ENCODE peak calls at places on chromosomes 3 and 15, in six cellular contexts. I, P, R, F, N and U are unnamed samples.

GRCh38 chr3:45968706-45969105 is 25.4 kb downstream of the CXCR6 start:
- DNase-seq in I (no peak), P (no peak), R (no peak), F (no peak), N (no peak), U (no peak)

GRCh38 chr3:156675744-156676466 is 1.5 kb downstream of the TIPARP start:
- DNase-seq in I (peak; percentile 82), P (peak; percentile 40), R (no peak), F (peak; percentile 31), N (peak; percentile 89), U (no peak)

GRCh38 chr3:34387831-34388564 is 589.6 kb downstream of the PDCD6IP start:
- DNase-seq in I (no peak), P (no peak), R (no peak), F (no peak), N (no peak), U (no peak)

GRCh38 chr3:30440880-30441279 is 165.5 kb upstream of the TGFBR2 start:
- DNase-seq in I (no peak), P (peak; percentile 20), R (no peak), F (no peak), N (no peak), U (no peak)

GRCh38 chr15:85800460-85801123 is 5.9 kb upstream of the KLHL25 start:
- DNase-seq in I (no peak), P (peak; percentile 14), R (no peak), F (no peak), N (no peak), U (no peak)

GRCh38 chr3:150385296-150386242 is 22.5 kb upstream of the TSC22D2 start:
- DNase-seq in I (no peak), P (no peak), R (no peak), F (peak; percentile 21), N (no peak), U (no peak)

GRCh38 chr15:65042776-65043322 is 2.3 kb upstream of the SLC51B start:
- DNase-seq in I (no peak), P (no peak), R (no peak), F (no peak), N (no peak), U (no peak)

GRCh38 chr3:121992601-121993560 is 29.2 kb downstream of the ILDR1 start:
- DNase-seq in I (no peak), P (no peak), R (peak; percentile 75), F (peak; percentile 68), N (no peak), U (no peak)

GRCh38 chr3:185815391-185816282 is 9.2 kb downstream of the IGF2BP2 start:
- DNase-seq in I (no peak), P (no peak), R (no peak), F (no peak), N (no peak), U (no peak)

GRCh38 chr3:183224180-183224579 is 28.9 kb upstream of the B3GNT5 start:
- DNase-seq in I (no peak), P (no peak), R (no peak), F (no peak), N (no peak), U (no peak)

GRCh38 chr3:38002940-38003339 is 12.4 kb downstream of the VILL start:
- DNase-seq in I (no peak), P (no peak), R (peak; percentile 70), F (no peak), N (no peak), U (no peak)

GRCh38 chr3:38497026-38497425 is 886 bp downstream of the EXOG start:
- DNase-seq in I (no peak), P (no peak), R (no peak), F (no peak), N (peak; percentile 31), U (no peak)

GRCh38 chr15:92882697-92883642 is 17.2 kb upstream of the CHD2 start:
- DNase-seq in I (no peak), P (no peak), R (no peak), F (peak; percentile 40), N (no peak), U (no peak)

GRCh38 chr3:60086811-60087210 is 1037.0 kb upstream of the CFAP20DC start:
- DNase-seq in I (no peak), P (no peak), R (no peak), F (peak; percentile 19), N (peak; percentile 1), U (no peak)

GRCh38 chr3:29759443-29760033 is 478.7 kb downstream of the RBMS3 start:
- DNase-seq in I (no peak), P (no peak), R (no peak), F (no peak), N (peak; percentile 78), U (no peak)

GRCh38 chr3:197508051-197508451 is 47.7 kb downstream of the BDH1 start:
- DNase-seq in I (no peak), P (no peak), R (no peak), F (peak; percentile 25), N (no peak), U (no peak)

GRCh38 chr3:112456147-112456546 is 43.1 kb downstream of the BTLA start:
- DNase-seq in I (no peak), P (no peak), R (no peak), F (no peak), N (no peak), U (no peak)

GRCh38 chr3:36591959-36592358 is 172.4 kb downstream of the DCLK3 start:
- DNase-seq in I (no peak), P (no peak), R (no peak), F (no peak), N (no peak), U (no peak)
- TF ChIP-seq CTCF in I (no peak), P (no peak), R (peak; percentile 67), F (no peak), N (peak; percentile 18), U (no peak)

GRCh38 chr3:123907720-123908119 is 23.6 kb upstream of the MYLK start:
- DNase-seq in I (no peak), P (no peak), R (no peak), F (no peak), N (no peak), U (no peak)
- TF ChIP-seq CTCF in I (no peak), P (no peak), R (peak; percentile 37), F (no peak), N (peak; percentile 29), U (no peak)

DNA sequence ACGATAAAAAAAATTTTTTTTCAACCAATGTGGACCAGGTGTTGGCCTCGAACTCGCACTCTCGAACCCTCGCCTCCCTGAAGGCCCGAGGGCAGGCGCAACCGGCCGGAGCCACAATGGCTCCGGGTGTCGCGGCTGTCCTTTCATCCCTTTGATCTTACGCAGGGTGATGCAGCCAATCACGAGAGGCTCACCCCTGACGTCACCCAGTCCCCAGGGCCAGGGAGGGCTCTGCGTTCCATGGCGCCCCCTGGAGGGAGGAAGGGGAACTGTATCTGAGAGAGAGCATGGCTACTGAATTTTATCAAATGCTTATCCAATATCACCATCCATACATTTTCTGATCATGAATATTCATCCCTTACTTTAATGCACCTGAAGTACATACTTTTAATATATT is 15.4 kb upstream of the GMNC start:
- DNase-seq in I (no peak), P (no peak), R (no peak), F (no peak), N (no peak), U (no peak)
- TF ChIP-seq CTCF in I (no peak), P (no peak), R (peak; percentile 60), F (peak; percentile 44), N (peak; percentile 59), U (peak; percentile 38)

GRCh38 chr3:172982731-172983364 is 158.2 kb downstream of the SPATA16 start:
- DNase-seq in I (no peak), P (no peak), R (no peak), F (no peak), N (peak; percentile 54), U (no peak)
- TF ChIP-seq CTCF in I (no peak), P (no peak), R (peak; percentile 59), F (peak; percentile 23), N (peak; percentile 53), U (peak; percentile 23)

GRCh38 chr3:20190991-20191390 is 5.0 kb upstream of the SGO1 start:
- DNase-seq in I (no peak), P (no peak), R (no peak), F (no peak), N (no peak), U (no peak)
- TF ChIP-seq CTCF in I (no peak), P (no peak), R (no peak), F (no peak), N (no peak), U (no peak)

GRCh38 chr15:69161878-69162213 is 1.4 kb downstream of the GLCE start:
- DNase-seq in I (no peak), P (no peak), R (no peak), F (peak; percentile 11), N (no peak), U (no peak)

GRCh38 chr15:69163124-69163669 is 2.8 kb downstream of the GLCE start:
- DNase-seq in I (no peak), P (no peak), R (no peak), F (no peak), N (no peak), U (no peak)

GRCh38 chr15:69159805-69160140 is 662 bp upstream of the GLCE start:
- DNase-seq in I (no peak), P (no peak), R (no peak), F (no peak), N (no peak), U (no peak)

GRCh38 chr15:69160141-69160975 is at the start of gene GLCE:
- DNase-seq in I (peak; percentile 96), P (peak; percentile 86), R (peak; percentile 97), F (peak; percentile 98), N (peak; percentile 98), U (peak; percentile 99)

DNA sequence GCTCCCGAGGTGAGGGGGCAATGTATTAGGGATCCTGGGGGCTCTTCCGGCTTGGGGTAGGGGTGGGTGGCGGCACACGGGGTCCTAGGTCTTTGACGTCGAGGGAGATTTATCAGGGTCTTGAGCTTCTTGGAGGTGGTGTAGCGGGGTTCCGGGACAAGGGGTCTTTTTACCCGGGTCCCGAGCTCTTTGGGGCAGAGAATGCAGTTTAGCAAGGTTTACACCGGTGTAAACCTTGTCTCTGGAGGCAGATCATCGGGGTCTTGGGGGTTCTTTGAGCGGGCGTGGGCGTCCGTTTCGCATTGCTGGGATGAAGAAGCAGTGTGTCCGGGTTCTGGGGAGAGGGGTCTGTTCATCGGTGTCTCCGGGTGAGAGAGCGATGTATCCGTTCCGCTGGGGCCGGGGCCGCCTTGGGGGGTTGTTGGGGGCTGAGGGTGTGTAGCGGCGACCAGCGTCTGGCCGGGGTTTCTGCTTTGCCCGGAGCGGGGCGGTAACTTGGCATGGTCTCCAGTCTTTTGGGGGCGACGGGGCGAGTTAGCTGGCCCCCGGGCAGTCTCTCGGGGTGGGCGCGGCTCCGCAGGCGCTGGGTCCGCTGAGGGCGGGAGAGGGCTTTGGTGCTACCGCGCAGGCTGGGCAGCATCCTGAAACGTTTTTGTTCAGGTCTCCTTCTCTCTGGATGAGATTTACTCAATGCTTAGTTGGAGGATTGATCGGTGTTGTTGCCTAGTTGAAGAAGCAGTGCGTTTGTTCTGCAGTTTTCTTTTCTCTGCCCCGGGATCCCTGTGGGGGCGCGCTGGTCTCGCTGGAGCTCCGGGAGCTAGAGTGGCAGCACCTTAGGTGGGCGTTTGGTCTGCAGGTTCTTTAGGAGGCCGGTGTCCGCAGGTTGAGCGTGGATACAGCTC is 792 bp downstream of the GLCE start:
- DNase-seq in I (peak; percentile 79), P (no peak), R (peak; percentile 80), F (peak; percentile 45), N (peak; percentile 65), U (no peak)
- TF ChIP-seq CTCF in I (no peak), P (peak; percentile 8), R (peak; percentile 68), F (no peak), N (peak; percentile 57), U (peak; percentile 44)

GRCh38 chr3:196486263-196486662 is 17.3 kb downstream of the RNF168 start:
- DNase-seq in I (no peak), P (no peak), R (no peak), F (no peak), N (no peak), U (no peak)
- TF ChIP-seq CTCF in I (no peak), P (no peak), R (peak; percentile 58), F (peak; percentile 51), N (peak; percentile 43), U (peak; percentile 32)